ENCODE peak calls at places on chromosomes 11 and 22, in five cellular contexts. B, I, Z, A and D are unnamed samples.

GRCh38 chr11:44893250-44894216 is 57.1 kb downstream of the TP53I11 start:
- DNase-seq in Z (no peak), A (no peak), B (no peak), I (no peak), D (no peak)

GRCh38 chr11:27716850-27717249 is 16.6 kb upstream of the BDNF start:
- DNase-seq in Z (peak), I (no peak), A (no peak), B (no peak), D (peak)

GRCh38 chr11:40885257-40885947 is 574.0 kb downstream of the LRRC4C start:
- DNase-seq in Z (no peak), I (no peak), B (no peak), A (no peak), D (no peak)

GRCh38 chr22:30226192-30226832 is 20.2 kb downstream of the LIF start:
- DNase-seq in A (no peak), I (no peak), Z (no peak), B (no peak), D (no peak)

GRCh38 chr22:43396321-43396933 is 15.4 kb upstream of the MPPED1 start:
- DNase-seq in Z (no peak), A (no peak), I (no peak), B (no peak), D (no peak)

GRCh38 chr22:40540265-40540664 is 96.3 kb downstream of the MRTFA start:
- DNase-seq in Z (no peak), A (no peak), I (no peak), B (no peak), D (no peak)

GRCh38 chr11:106420686-106421085 is 343.2 kb downstream of the AASDHPPT start:
- DNase-seq in A (no peak), I (no peak), B (no peak), Z (no peak), D (no peak)

GRCh38 chr22:37195921-37196320 is 7.9 kb upstream of the C1QTNF6 start:
- DNase-seq in Z (peak), B (no peak), A (no peak), I (peak), D (no peak)

GRCh38 chr22:31212783-31213626 is 907 bp downstream of the LIMK2 start:
- DNase-seq in B (no peak), Z (no peak), A (no peak), I (no peak), D (no peak)

GRCh38 chr11:67463680-67464410 is 5.2 kb downstream of the TMEM134 start:
- DNase-seq in I (peak), A (peak), B (no peak), Z (no peak), D (no peak)

GRCh38 chr11:3855808-3856491 is 486 bp downstream of the STIM1 start:
- DNase-seq in B (no peak), I (peak), Z (no peak), A (peak), D (no peak)

GRCh38 chr11:126443120-126443519 is 87.6 kb downstream of the ST3GAL4 start:
- DNase-seq in I (no peak), Z (no peak), A (no peak), B (no peak), D (no peak)

GRCh38 chr11:721347-721912 is 15.4 kb downstream of the EPS8L2 start:
- DNase-seq in A (no peak), Z (no peak), B (no peak), I (no peak), D (no peak)

GRCh38 chr11:102560555-102561011 is 30.0 kb upstream of the MMP7 start:
- DNase-seq in Z (peak), I (no peak), B (no peak), A (no peak), D (peak)

GRCh38 chr11:2389344-2390026 is 11.1 kb upstream of the TSSC4 start:
- DNase-seq in I (no peak), B (no peak), Z (no peak), A (no peak), D (no peak)
- TF ChIP-seq CTCF in I (no peak), B (no peak), Z (no peak), A (no peak), D (no peak)

DNA sequence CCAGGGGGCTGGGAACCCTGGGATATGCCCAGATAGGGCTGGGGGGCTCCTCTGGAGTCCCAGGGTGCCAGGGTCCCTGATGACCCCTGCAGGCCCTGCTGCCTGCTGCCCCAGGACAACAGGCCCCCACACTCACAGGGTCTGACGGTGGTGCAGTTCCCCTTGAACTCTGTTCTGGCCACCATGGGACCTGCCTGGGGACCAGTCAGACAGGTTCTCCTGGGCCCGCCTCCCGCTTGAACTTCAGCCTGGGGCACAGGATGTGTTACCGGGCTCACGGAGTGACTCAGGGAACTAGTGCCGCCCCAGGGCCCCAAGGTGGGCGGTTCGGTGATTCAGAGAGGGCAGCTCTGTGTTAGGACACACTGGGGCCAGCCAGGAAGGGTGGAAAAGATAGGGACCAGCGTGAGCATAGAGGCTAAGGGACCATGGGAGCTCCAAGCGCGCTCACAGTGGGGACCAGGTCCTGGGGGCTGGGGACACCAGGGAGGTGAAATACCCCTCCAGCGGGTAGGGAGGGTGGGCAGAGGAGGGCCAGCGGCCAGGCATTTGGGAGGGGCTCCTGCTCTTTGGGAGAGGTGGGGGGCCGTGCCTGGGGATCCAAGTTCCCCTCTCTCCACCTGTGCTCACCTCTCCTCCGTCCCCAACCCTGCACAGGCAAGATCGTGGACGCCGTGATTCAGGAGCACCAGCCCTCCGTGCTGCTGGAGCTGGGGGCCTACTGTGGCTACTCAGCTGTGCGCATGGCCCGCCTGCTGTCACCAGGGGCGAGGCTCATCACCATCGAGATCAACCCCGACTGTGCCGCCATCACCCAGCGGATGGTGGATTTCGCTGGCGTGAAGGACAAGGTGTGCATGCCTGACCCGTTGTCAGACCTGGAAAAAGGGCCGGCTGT is 21.5 kb upstream of the TXNRD2 start:
- DNase-seq in A (no peak), B (no peak), Z (peak), I (peak), D (no peak)
- H3K4me3 ChIP-seq in A (no peak), B (no peak), Z (no peak), I (peak), D (no peak)

DNA sequence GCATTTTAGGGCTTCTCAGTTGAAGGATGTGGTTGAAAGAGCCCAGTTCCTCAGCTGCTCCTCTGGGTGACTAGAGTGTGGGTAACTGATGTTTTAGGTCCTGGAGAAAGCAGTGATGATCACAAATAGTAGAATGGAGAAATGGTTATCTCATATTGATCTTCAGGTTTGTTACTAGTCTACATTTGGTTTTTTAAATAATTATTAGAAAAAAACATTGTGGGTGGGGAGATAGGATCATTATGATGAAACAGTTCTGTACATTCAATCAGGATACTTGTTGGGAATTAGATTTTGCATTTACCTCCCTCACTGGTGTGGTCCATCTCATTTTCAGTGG is 24.9 kb downstream of the SREBF2 start:
- DNase-seq in Z (no peak), B (no peak), A (no peak), I (no peak), D (no peak)
- TF ChIP-seq CTCF in Z (no peak), B (peak), A (no peak), I (no peak), D (no peak)

GRCh38 chr22:41551882-41552582 is 7.8 kb upstream of the POLR3H start:
- DNase-seq in I (no peak), B (no peak), A (no peak), Z (no peak), D (no peak)
- H3K4me3 ChIP-seq in I (no peak), B (no peak), A (no peak), Z (no peak), D (no peak)

GRCh38 chr22:27372364-27372763 is 429.2 kb downstream of the MN1 start:
- DNase-seq in Z (no peak), B (no peak), A (no peak), I (no peak), D (no peak)

GRCh38 chr22:27370987-27371386 is 430.6 kb downstream of the MN1 start:
- DNase-seq in Z (no peak), A (no peak), I (no peak), B (no peak), D (no peak)

GRCh38 chr22:27370281-27370680 is 431.3 kb downstream of the MN1 start:
- DNase-seq in Z (no peak), I (no peak), A (no peak), B (no peak), D (no peak)

GRCh38 chr22:27377501-27377900 is 424.1 kb downstream of the MN1 start:
- DNase-seq in I (no peak), Z (no peak), B (no peak), A (no peak), D (no peak)

GRCh38 chr22:27372969-27373670 is 428.4 kb downstream of the MN1 start:
- DNase-seq in I (peak), B (no peak), A (no peak), Z (no peak), D (no peak)
- TF ChIP-seq CTCF in I (peak), B (no peak), A (no peak), Z (no peak), D (no peak)

DNA sequence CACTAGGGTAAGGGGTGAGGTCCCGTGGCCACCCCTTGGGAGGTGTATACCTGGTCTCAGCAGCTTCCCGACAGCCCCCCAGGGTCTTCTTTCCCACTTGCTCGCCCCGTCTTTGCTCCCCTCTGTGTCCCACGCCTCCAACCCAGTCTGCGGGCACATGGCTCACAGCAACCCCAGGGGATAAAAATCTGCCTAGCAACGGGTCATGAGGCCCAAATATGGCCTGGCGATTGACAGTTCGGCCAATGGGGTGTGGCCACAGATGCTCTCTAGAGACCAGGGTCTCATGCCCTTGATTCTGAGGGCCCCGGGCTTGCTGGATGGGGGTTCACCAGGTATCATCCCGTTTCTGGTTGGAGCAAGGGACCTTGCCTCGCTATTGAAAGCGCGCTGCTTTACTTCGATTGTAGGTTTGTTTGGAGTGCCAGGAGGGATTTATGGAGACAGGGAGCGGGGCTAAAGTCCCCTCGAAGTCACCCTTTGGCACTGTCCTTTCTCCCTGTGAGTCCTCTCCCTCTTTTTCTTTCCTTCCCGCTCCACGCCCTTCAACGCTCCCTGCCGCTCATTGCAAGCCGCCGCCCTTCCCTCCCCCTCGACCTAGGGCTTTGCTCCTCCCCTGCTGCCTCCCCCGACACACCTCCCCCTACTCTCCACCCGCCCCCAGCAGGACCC is 41.4 kb downstream of the AHNAK start:
- DNase-seq in A (no peak), B (no peak), I (no peak), Z (no peak), D (no peak)
- H3K4me3 ChIP-seq in A (peak), B (no peak), I (peak), Z (peak), D (no peak)

DNA sequence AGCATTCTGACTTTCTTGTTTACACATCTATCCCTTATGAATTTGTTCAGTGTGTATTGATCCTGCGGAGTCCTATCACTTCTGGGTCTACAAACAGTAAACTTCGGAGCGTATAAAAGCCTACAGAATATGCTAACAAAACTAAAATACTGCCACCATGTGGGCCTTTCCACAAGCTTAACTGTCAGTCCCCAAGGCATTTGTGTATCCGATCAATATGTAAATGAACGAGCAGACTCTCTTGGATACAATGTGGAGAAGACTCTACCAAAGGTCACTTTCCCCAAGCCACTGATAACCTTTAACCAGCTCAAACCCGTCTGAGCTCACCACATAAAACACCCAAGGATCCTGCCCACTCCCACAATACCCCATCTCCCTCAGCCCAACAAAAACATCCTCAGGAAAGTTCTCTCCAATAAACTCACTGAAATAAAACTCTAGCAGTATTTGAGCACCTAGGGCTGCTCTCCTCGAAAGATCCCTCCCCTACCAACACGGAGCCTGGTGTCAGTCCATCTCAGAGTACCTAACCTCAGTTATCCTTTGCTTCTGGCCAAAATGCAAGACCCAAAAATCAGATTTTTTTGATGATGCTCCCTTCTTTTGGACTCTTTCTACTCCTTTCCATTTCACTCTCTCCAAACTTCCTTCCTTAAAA is 17.8 kb downstream of the ADA2 start:
- DNase-seq in A (no peak), I (no peak), Z (peak), B (no peak), D (no peak)
- TF ChIP-seq CTCF in A (peak), I (peak), Z (peak), B (no peak), D (no peak)

GRCh38 chr11:122189259-122189658 is 73.2 kb upstream of the BLID start:
- DNase-seq in A (no peak), B (no peak), I (no peak), Z (peak), D (peak)
- H3K4me3 ChIP-seq in A (no peak), B (no peak), I (no peak), Z (no peak), D (no peak)